ENCODE peak calls at places on chromosomes 12 and 14, in five cellular contexts. One of them, this sample, is unnamed.

GRCh38 chr12:68919581-68920239 is 13.3 kb downstream of the CPM start:
- DNase-seq in right cardiac atrium: no peak
- DNase-seq in CD4-positive, alpha-beta memory T cell: no peak
- DNase-seq in A673: no peak
- DNase-seq in GM23248: no peak
- DNase-seq in this sample: no peak

GRCh38 chr12:90858261-90858660 is 96.7 kb downstream of the CCER1 start:
- DNase-seq in CD4-positive, alpha-beta memory T cell: no peak
- DNase-seq in GM23248: no peak
- DNase-seq in right cardiac atrium: no peak
- DNase-seq in A673: peak; percentile 28
- DNase-seq in this sample: no peak

GRCh38 chr12:107990325-107990724 is 138.8 kb upstream of the WSCD2 start:
- DNase-seq in GM23248: peak; percentile 29
- DNase-seq in CD4-positive, alpha-beta memory T cell: peak; percentile 24
- DNase-seq in A673: peak; percentile 15
- DNase-seq in right cardiac atrium: no peak
- DNase-seq in this sample: no peak

GRCh38 chr14:101770183-101770582 is 8.7 kb downstream of the PPP2R5C start:
- DNase-seq in GM23248: no peak
- DNase-seq in A673: no peak
- DNase-seq in right cardiac atrium: no peak
- DNase-seq in CD4-positive, alpha-beta memory T cell: no peak
- DNase-seq in this sample: no peak

GRCh38 chr14:64855732-64856527 is 23.8 kb downstream of the SPTB start:
- DNase-seq in right cardiac atrium: no peak
- DNase-seq in CD4-positive, alpha-beta memory T cell: no peak
- DNase-seq in A673: no peak
- DNase-seq in GM23248: no peak
- DNase-seq in this sample: no peak

GRCh38 chr14:51850651-51851050 is 9.8 kb upstream of the GNG2 start:
- DNase-seq in A673: no peak
- DNase-seq in right cardiac atrium: no peak
- DNase-seq in CD4-positive, alpha-beta memory T cell: no peak
- DNase-seq in GM23248: no peak
- DNase-seq in this sample: no peak

GRCh38 chr14:70013269-70013873 is 134.2 kb downstream of the SMOC1 start:
- DNase-seq in CD4-positive, alpha-beta memory T cell: no peak
- DNase-seq in right cardiac atrium: no peak
- DNase-seq in GM23248: peak; percentile 34
- DNase-seq in A673: peak; percentile 52
- DNase-seq in this sample: peak; percentile 88

GRCh38 chr12:6607751-6608591 is 792 bp upstream of the CHD4 start:
- DNase-seq in CD4-positive, alpha-beta memory T cell: peak; percentile 79
- DNase-seq in right cardiac atrium: peak; percentile 71
- DNase-seq in A673: peak; percentile 83
- DNase-seq in GM23248: peak; percentile 65
- DNase-seq in this sample: peak; percentile 91

GRCh38 chr12:120361506-120362208 is 7.3 kb downstream of the MSI1 start:
- DNase-seq in A673: peak; percentile 97
- DNase-seq in right cardiac atrium: peak; percentile 90
- DNase-seq in GM23248: peak; percentile 77
- DNase-seq in CD4-positive, alpha-beta memory T cell: no peak
- DNase-seq in this sample: peak; percentile 99

GRCh38 chr14:64970776-64971451 is 1.2 kb downstream of the RAB15 start:
- DNase-seq in CD4-positive, alpha-beta memory T cell: no peak
- DNase-seq in right cardiac atrium: no peak
- DNase-seq in A673: no peak
- DNase-seq in GM23248: peak; percentile 20
- DNase-seq in this sample: peak; percentile 84

GRCh38 chr14:104224516-104225281 is 86.3 kb downstream of the KIF26A start:
- DNase-seq in A673: peak; percentile 88
- DNase-seq in GM23248: no peak
- DNase-seq in CD4-positive, alpha-beta memory T cell: no peak
- DNase-seq in right cardiac atrium: peak; percentile 79
- DNase-seq in this sample: no peak

GRCh38 chr14:69153848-69154208 is 909 bp upstream of the DCAF5 start:
- DNase-seq in CD4-positive, alpha-beta memory T cell: no peak
- DNase-seq in right cardiac atrium: peak; percentile 51
- DNase-seq in A673: no peak
- DNase-seq in GM23248: peak; percentile 71
- DNase-seq in this sample: peak; percentile 74

GRCh38 chr12:51815571-51815970 is 32.9 kb downstream of the FIGNL2 start:
- DNase-seq in GM23248: peak; percentile 23
- DNase-seq in CD4-positive, alpha-beta memory T cell: no peak
- DNase-seq in A673: no peak
- DNase-seq in right cardiac atrium: no peak
- DNase-seq in this sample: peak; percentile 80

GRCh38 chr12:124904306-124905098 is 9.9 kb downstream of the UBC start:
- DNase-seq in right cardiac atrium: peak; percentile 91
- DNase-seq in CD4-positive, alpha-beta memory T cell: no peak
- DNase-seq in GM23248: peak; percentile 99
- DNase-seq in A673: no peak
- DNase-seq in this sample: peak; percentile 92

GRCh38 chr14:93175492-93175891 is 9.2 kb downstream of the MOAP1 start:
- DNase-seq in GM23248: no peak
- DNase-seq in right cardiac atrium: no peak
- DNase-seq in CD4-positive, alpha-beta memory T cell: no peak
- DNase-seq in A673: no peak
- DNase-seq in this sample: no peak

GRCh38 chr12:30624009-30624408 is 71.7 kb downstream of the IPO8 start:
- DNase-seq in CD4-positive, alpha-beta memory T cell: no peak
- DNase-seq in A673: no peak
- DNase-seq in right cardiac atrium: no peak
- DNase-seq in GM23248: no peak
- DNase-seq in this sample: no peak

GRCh38 chr12:51009038-51009437 is 17.1 kb downstream of the SLC11A2 start:
- DNase-seq in right cardiac atrium: peak; percentile 74
- DNase-seq in CD4-positive, alpha-beta memory T cell: peak; percentile 45
- DNase-seq in GM23248: no peak
- DNase-seq in A673: no peak
- DNase-seq in this sample: peak; percentile 25

GRCh38 chr14:105487449-105487985 is 831 bp downstream of the CRIP1 start:
- DNase-seq in CD4-positive, alpha-beta memory T cell: peak; percentile 84
- DNase-seq in GM23248: no peak
- DNase-seq in right cardiac atrium: peak; percentile 90
- DNase-seq in A673: no peak
- DNase-seq in this sample: no peak

GRCh38 chr14:28766505-28767238 is at the start of gene FOXG1:
- DNase-seq in A673: peak; percentile 61
- DNase-seq in CD4-positive, alpha-beta memory T cell: no peak
- DNase-seq in right cardiac atrium: peak; percentile 41
- DNase-seq in GM23248: peak; percentile 36
- DNase-seq in this sample: peak; percentile 92

GRCh38 chr12:132506730-132507538 is 17.0 kb downstream of the FBRSL1 start:
- DNase-seq in GM23248: peak; percentile 79
- DNase-seq in CD4-positive, alpha-beta memory T cell: peak; percentile 42
- DNase-seq in right cardiac atrium: peak; percentile 96
- DNase-seq in A673: peak; percentile 98
- DNase-seq in this sample: peak; percentile 100

GRCh38 chr12:49273726-49274395 is 9.0 kb downstream of the TUBA1C start:
- DNase-seq in CD4-positive, alpha-beta memory T cell: no peak
- DNase-seq in A673: no peak
- DNase-seq in right cardiac atrium: no peak
- DNase-seq in GM23248: no peak
- DNase-seq in this sample: no peak

GRCh38 chr12:873954-874353 is 75.5 kb downstream of the RAD52 start:
- DNase-seq in GM23248: no peak
- DNase-seq in A673: no peak
- DNase-seq in CD4-positive, alpha-beta memory T cell: no peak
- DNase-seq in right cardiac atrium: no peak
- DNase-seq in this sample: no peak

GRCh38 chr12:113070117-113070906 is 13.8 kb downstream of the DTX1 start:
- DNase-seq in A673: no peak
- DNase-seq in right cardiac atrium: no peak
- DNase-seq in GM23248: no peak
- DNase-seq in CD4-positive, alpha-beta memory T cell: no peak
- DNase-seq in this sample: peak; percentile 84

GRCh38 chr14:65238456-65238855 is 136.1 kb upstream of the MAX start:
- DNase-seq in CD4-positive, alpha-beta memory T cell: no peak
- DNase-seq in right cardiac atrium: no peak
- DNase-seq in GM23248: peak; percentile 84
- DNase-seq in A673: no peak
- DNase-seq in this sample: no peak

GRCh38 chr14:20782280-20782890 is 1.3 kb downstream of the RNASE6 start:
- DNase-seq in A673: peak; percentile 41
- DNase-seq in right cardiac atrium: no peak
- DNase-seq in GM23248: no peak
- DNase-seq in CD4-positive, alpha-beta memory T cell: peak; percentile 29
- DNase-seq in this sample: no peak

GRCh38 chr14:89614009-89614691 is 197.1 kb upstream of the FOXN3 start:
- DNase-seq in CD4-positive, alpha-beta memory T cell: no peak
- DNase-seq in A673: no peak
- DNase-seq in GM23248: no peak
- DNase-seq in right cardiac atrium: no peak
- DNase-seq in this sample: no peak

GRCh38 chr14:37894463-37894862 is 299.0 kb downstream of the TTC6 start:
- DNase-seq in GM23248: no peak
- DNase-seq in CD4-positive, alpha-beta memory T cell: no peak
- DNase-seq in A673: no peak
- DNase-seq in right cardiac atrium: no peak
- DNase-seq in this sample: no peak

GRCh38 chr12:105933671-105934665 is 204.8 kb downstream of the NUAK1 start:
- DNase-seq in A673: peak; percentile 45
- DNase-seq in right cardiac atrium: no peak
- DNase-seq in GM23248: peak; percentile 99
- DNase-seq in CD4-positive, alpha-beta memory T cell: no peak
- DNase-seq in this sample: peak; percentile 87

DNA sequence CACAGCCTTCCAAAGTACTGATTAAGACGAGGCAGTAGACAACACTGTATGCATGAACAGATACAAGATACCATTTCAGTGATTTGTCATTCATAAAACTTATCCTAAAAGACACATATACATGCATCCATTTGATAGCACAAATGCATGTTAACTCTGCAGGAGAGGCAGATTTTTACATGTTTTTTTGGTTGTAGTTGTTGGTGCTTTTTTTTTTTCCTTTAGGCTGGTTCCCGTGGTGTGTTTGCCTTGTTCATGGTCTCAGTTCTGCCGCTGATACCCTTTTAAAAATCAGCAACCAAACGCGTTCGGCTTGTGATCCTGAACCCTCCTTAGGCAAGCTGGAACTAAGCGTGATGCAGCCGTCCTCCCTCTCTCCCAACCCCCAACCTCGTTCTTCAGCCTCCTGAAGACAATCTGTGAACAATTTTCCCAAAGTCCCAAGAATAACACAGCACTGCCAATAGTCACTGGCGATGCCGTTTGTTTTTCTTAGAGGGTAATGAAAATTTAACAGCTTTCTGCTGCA is 1.2 kb downstream of the PRICKLE1 start:
- DNase-seq in right cardiac atrium: no peak
- DNase-seq in GM23248: peak; percentile 54
- DNase-seq in CD4-positive, alpha-beta memory T cell: no peak
- DNase-seq in A673: no peak
- DNase-seq in this sample: no peak
- H3K27ac ChIP-seq in right cardiac atrium: no peak overlapping the region
- H3K27ac ChIP-seq in GM23248: no peak overlapping the region
- H3K27ac ChIP-seq in CD4-positive, alpha-beta memory T cell: no peak overlapping the region
- H3K27ac ChIP-seq in A673: no peak overlapping the region
- H3K27ac ChIP-seq in this sample: peak overlapping the region; percentile 48

DNA sequence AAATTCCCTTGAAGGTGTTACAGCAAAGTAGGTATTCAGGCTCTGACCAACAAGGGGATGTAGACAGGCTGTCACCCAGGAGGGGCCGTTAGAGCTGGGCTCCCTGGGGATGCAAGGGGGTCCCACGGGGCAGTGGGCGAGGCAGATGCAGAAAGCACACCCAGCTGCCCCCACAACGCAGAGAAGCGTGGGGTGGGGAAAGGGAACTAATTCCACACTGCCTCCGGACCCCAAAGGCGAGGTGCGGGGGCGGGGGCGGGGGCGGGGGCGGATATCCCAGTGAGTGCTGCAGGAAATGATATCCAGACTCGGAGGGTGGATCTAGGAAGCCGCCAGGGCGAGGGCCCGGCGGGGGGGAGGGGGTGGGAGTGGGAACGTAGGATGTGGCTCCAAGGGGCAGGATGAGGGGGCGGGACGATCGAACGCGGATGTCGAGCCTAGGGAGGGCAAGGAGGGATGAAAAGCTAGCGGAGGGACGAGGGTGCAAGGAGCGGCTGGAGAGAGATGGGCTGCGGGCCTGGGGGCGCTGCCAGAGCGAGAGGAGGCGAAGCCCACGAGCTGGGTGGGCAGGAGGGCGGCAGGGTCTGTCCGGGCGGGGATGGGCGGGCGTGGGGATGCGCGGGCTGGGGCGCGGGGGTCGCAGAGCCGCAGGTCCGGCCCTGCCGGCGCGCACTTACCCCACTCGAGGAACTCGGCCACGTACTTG is 874 bp downstream of the CDC42BPB start:
- DNase-seq in A673: peak; percentile 92
- DNase-seq in right cardiac atrium: peak; percentile 94
- DNase-seq in GM23248: peak; percentile 70
- DNase-seq in CD4-positive, alpha-beta memory T cell: no peak
- DNase-seq in this sample: peak; percentile 94
- H3K27ac ChIP-seq in A673: peak overlapping the region; percentile 82
- H3K27ac ChIP-seq in right cardiac atrium: peak overlapping the region; percentile 91
- H3K27ac ChIP-seq in GM23248: peak overlapping the region; percentile 87
- H3K27ac ChIP-seq in CD4-positive, alpha-beta memory T cell: no peak overlapping the region
- H3K27ac ChIP-seq in this sample: peak overlapping the region; percentile 81

GRCh38 chr12:76549131-76549530 is 10.4 kb downstream of the OSBPL8 start:
- DNase-seq in right cardiac atrium: no peak
- DNase-seq in A673: no peak
- DNase-seq in CD4-positive, alpha-beta memory T cell: no peak
- DNase-seq in GM23248: peak; percentile 33
- DNase-seq in this sample: no peak
- H3K27ac ChIP-seq in right cardiac atrium: no peak overlapping the region
- H3K27ac ChIP-seq in A673: no peak overlapping the region
- H3K27ac ChIP-seq in CD4-positive, alpha-beta memory T cell: no peak overlapping the region
- H3K27ac ChIP-seq in GM23248: peak overlapping the region; percentile 13
- H3K27ac ChIP-seq in this sample: no peak overlapping the region

GRCh38 chr14:91573894-91574837 is 64.1 kb upstream of the PPP4R3A start:
- DNase-seq in A673: peak; percentile 55
- DNase-seq in right cardiac atrium: peak; percentile 55
- DNase-seq in CD4-positive, alpha-beta memory T cell: peak; percentile 46
- DNase-seq in GM23248: peak; percentile 92
- DNase-seq in this sample: peak; percentile 94
- H3K27ac ChIP-seq in A673: no peak overlapping the region
- H3K27ac ChIP-seq in right cardiac atrium: no peak overlapping the region
- H3K27ac ChIP-seq in CD4-positive, alpha-beta memory T cell: no peak overlapping the region
- H3K27ac ChIP-seq in GM23248: peak overlapping the region; percentile 83
- H3K27ac ChIP-seq in this sample: peak overlapping the region; percentile 56

GRCh38 chr12:12813120-12814101 is at the start of gene DDX47:
- DNase-seq in GM23248: peak; percentile 94
- DNase-seq in A673: peak; percentile 95
- DNase-seq in right cardiac atrium: peak; percentile 98
- DNase-seq in CD4-positive, alpha-beta memory T cell: peak; percentile 95
- DNase-seq in this sample: peak; percentile 84
- H3K27ac ChIP-seq in GM23248: peak within 1 kb of the TSS; percentile 58
- H3K27ac ChIP-seq in A673: peak within 1 kb of the TSS; percentile 91
- H3K27ac ChIP-seq in right cardiac atrium: peak within 1 kb of the TSS; percentile 3
- H3K27ac ChIP-seq in CD4-positive, alpha-beta memory T cell: peak within 1 kb of the TSS; percentile 95
- H3K27ac ChIP-seq in this sample: peak within 1 kb of the TSS; percentile 89

DNA sequence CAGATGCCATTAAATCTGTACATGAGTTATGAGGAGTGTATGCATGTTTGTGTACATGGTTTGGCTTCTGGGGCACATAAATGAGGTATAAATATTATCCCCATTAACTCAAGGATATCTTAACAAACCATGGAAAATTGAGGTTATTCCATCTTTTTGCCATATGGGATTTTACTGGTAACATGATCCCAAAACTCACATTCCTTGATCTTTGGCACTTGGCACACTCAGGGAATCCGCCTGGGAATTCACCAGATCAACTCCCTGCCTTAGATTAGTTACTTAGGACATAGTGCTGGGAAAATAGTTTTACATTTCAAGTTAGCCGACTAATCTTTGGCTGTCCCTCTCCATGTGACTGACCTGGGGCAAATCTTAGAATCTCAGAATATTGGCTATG is 16.9 kb downstream of the CDKN1B start:
- DNase-seq in A673: no peak
- DNase-seq in CD4-positive, alpha-beta memory T cell: no peak
- DNase-seq in right cardiac atrium: no peak
- DNase-seq in GM23248: no peak
- DNase-seq in this sample: no peak
- H3K27ac ChIP-seq in A673: no peak overlapping the region
- H3K27ac ChIP-seq in CD4-positive, alpha-beta memory T cell: no peak overlapping the region
- H3K27ac ChIP-seq in right cardiac atrium: no peak overlapping the region
- H3K27ac ChIP-seq in GM23248: no peak overlapping the region
- H3K27ac ChIP-seq in this sample: peak overlapping the region; percentile 96

This sample was measured in osteoblast.